ENCODE peak calls at places on chromosomes 7 and 10, in nine cellular contexts. E is stomach, I is upper lobe of left lung, O is K562, V is suprapubic skin, X is HCT116, Q is HepG2, D is vagina, H is GM12878. P is an unnamed sample. For H3K36me3, the result is how much of the 10 kb centered on the place peaks cover.

GRCh38 chr10:7525314-7526016 is 114.6 kb upstream of the SFMBT2 start:
- DNase-seq in V (peak), I (peak), D (no peak), H (peak), E (peak), X (peak), Q (peak), O (peak), P (no peak)

GRCh38 chr10:99403674-99404073 is 26.8 kb downstream of the GOT1 start:
- DNase-seq in Q (no peak), X (no peak), V (no peak), O (no peak), E (no peak), I (no peak), D (no peak), H (no peak), P (no peak)

GRCh38 chr7:55477781-55478374 is 94.4 kb downstream of the VOPP1 start:
- DNase-seq in Q (no peak), E (no peak), V (no peak), I (no peak), D (no peak), O (no peak), H (no peak), X (no peak), P (peak)

GRCh38 chr7:121109145-121109544 is 120.6 kb downstream of the CPED1 start:
- DNase-seq in D (no peak), Q (no peak), O (no peak), X (no peak), I (no peak), E (no peak), V (no peak), H (no peak), P (no peak)

GRCh38 chr7:40899151-40899550 is 764.3 kb downstream of the SUGCT start:
- DNase-seq in X (no peak), I (no peak), H (no peak), Q (no peak), O (no peak), E (no peak), D (no peak), V (no peak), P (no peak)

GRCh38 chr10:106711313-106711906 is 453.1 kb downstream of the SORCS1 start:
- DNase-seq in V (no peak), O (peak), D (no peak), X (peak), H (no peak), Q (peak), E (peak), I (peak), P (no peak)

GRCh38 chr7:134447383-134447782 is 11.5 kb downstream of the AKR1B1 start:
- DNase-seq in X (no peak), V (no peak), H (no peak), E (no peak), O (no peak), I (no peak), D (peak), Q (no peak), P (no peak)

GRCh38 chr7:14414274-14414986 is 425.0 kb upstream of the ETV1 start:
- DNase-seq in O (no peak), H (no peak), I (no peak), V (no peak), E (no peak), X (no peak), Q (no peak), D (no peak), P (no peak)

GRCh38 chr7:131431289-131431688 is 103.6 kb downstream of the MKLN1 start:
- DNase-seq in V (no peak), X (no peak), I (no peak), D (no peak), O (no peak), H (no peak), Q (no peak), E (peak), P (no peak)

GRCh38 chr10:75763652-75764051 is 332.2 kb downstream of the LRMDA start:
- DNase-seq in X (no peak), V (no peak), D (no peak), Q (no peak), O (no peak), E (no peak), I (no peak), H (no peak), P (no peak)

GRCh38 chr10:75765705-75766104 is 334.3 kb downstream of the LRMDA start:
- DNase-seq in Q (no peak), H (no peak), O (no peak), D (no peak), X (no peak), E (no peak), I (no peak), V (no peak), P (no peak)

GRCh38 chr10:75764974-75765551 is 333.6 kb downstream of the LRMDA start:
- DNase-seq in H (no peak), I (no peak), D (no peak), O (no peak), Q (peak), E (no peak), X (no peak), V (no peak), P (no peak)

GRCh38 chr10:75762436-75762802 is 331.0 kb downstream of the LRMDA start:
- DNase-seq in O (no peak), H (no peak), I (no peak), D (no peak), Q (no peak), X (no peak), E (no peak), V (no peak), P (no peak)
- H3K4me3 ChIP-seq in O (no peak), H (no peak), I (no peak), D (no peak), Q (no peak), X (no peak), E (no peak), V (no peak), P (no peak)

GRCh38 chr10:127133672-127134500 is 62.5 kb downstream of the INSYN2A start:
- DNase-seq in H (no peak), I (no peak), O (no peak), E (no peak), D (no peak), X (no peak), Q (peak), V (no peak), P (no peak)
- H3K36me3 ChIP-seq in H (under half), I (under half), O (under half), E (half or more), D (under half), X (under half), Q (under half), V (under half), P (under half)

GRCh38 chr10:79454259-79454658 is 8.8 kb upstream of the ZCCHC24 start:
- DNase-seq in X (no peak), E (no peak), V (no peak), O (no peak), D (peak), Q (no peak), H (no peak), I (peak), P (no peak)
- TF ChIP-seq POLR2AphosphoS5 in X (no peak), E (peak), V (no peak), O (no peak), D (no peak), Q (no peak), H (no peak), I (no peak), P (no peak)

GRCh38 chr7:129169705-129170319 is 18.6 kb upstream of the SMO start:
- DNase-seq in V (no peak), H (no peak), Q (no peak), I (no peak), D (no peak), O (no peak), E (no peak), X (no peak), P (peak)
- H3K4me3 ChIP-seq in V (peak), H (peak), Q (no peak), I (peak), D (peak), O (no peak), E (peak), X (no peak), P (peak)

GRCh38 chr10:494556-494955 is 194.9 kb downstream of the DIP2C start:
- DNase-seq in H (no peak), E (no peak), D (no peak), I (no peak), O (no peak), X (no peak), Q (no peak), V (no peak), P (peak)
- H3K36me3 ChIP-seq in H (under half), E (under half), D (under half), I (under half), O (under half), X (under half), Q (under half), V (under half), P (under half)

DNA sequence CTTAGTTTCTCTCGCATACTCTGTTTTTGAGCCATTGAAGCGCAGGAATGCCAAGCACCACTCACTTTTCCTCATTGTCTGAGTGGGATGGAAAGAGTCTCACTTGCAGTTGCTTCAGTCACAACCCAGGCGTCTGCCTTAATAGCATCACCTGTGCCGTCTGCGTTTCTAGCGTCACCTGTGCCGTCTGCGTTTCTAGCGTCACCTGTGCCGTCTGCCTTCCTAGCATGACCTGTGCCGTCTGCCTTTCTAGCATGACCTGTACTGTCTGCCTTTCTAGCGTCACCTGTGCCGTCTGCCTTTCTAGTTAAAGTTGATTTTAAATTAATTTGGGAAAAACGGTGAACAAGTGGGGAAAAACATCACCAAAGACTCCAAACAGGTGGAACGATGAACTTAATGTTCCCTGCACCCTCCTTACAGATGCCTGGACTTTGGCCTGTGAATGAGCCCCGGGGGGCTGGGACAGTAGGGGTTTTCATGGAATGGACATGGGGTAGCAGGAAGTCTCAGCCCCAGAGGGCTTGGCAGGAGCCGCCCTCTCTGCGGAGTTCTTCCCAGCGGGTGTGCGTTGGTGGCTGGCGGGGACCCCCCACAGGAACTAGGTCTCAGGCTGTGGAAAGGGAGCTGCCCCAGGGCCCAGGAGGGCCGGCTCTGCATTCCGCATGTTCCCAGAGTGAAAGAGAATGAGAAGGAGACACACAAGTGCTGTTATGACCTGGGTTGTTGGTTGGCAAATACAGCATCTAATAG is 3.5 kb downstream of the ZNF511 start:
- DNase-seq in Q (no peak), X (no peak), H (no peak), E (no peak), O (no peak), I (no peak), D (no peak), V (no peak), P (peak)
- TF ChIP-seq POLR2AphosphoS5 in Q (no peak), X (no peak), H (no peak), E (no peak), O (no peak), I (no peak), D (no peak), V (no peak), P (no peak)